ENCODE peak calls at places on chromosomes 16 and 17, in seven cellular contexts. One of them, this sample, is unnamed.

GRCh38 chr16:22109258-22109898 is 17.0 kb downstream of the VWA3A start:
- DNase-seq in GM12891: no peak
- DNase-seq in prostate gland: no peak
- DNase-seq in endothelial cell of umbilical vein: no peak
- DNase-seq in transverse colon: no peak
- DNase-seq in K562: no peak
- DNase-seq in stomach: no peak
- DNase-seq in this sample: no peak

GRCh38 chr17:72192409-72193192 is 71.8 kb downstream of the SOX9 start:
- DNase-seq in K562: no peak
- DNase-seq in GM12891: no peak
- DNase-seq in transverse colon: no peak
- DNase-seq in endothelial cell of umbilical vein: no peak
- DNase-seq in prostate gland: no peak
- DNase-seq in stomach: no peak
- DNase-seq in this sample: no peak

GRCh38 chr17:58840820-58841612 is 85.4 kb downstream of the PPM1E start:
- DNase-seq in transverse colon: no peak
- DNase-seq in endothelial cell of umbilical vein: peak; percentile 30
- DNase-seq in stomach: no peak
- DNase-seq in prostate gland: peak; percentile 13
- DNase-seq in GM12891: no peak
- DNase-seq in K562: no peak
- DNase-seq in this sample: no peak

GRCh38 chr17:80294210-80294609 is 33.6 kb downstream of the RNF213 start:
- DNase-seq in K562: no peak
- DNase-seq in transverse colon: peak; percentile 20
- DNase-seq in prostate gland: no peak
- DNase-seq in endothelial cell of umbilical vein: no peak
- DNase-seq in stomach: no peak
- DNase-seq in GM12891: no peak
- DNase-seq in this sample: no peak

GRCh38 chr17:37131670-37132620 is 183.2 kb downstream of the AATF start:
- DNase-seq in GM12891: no peak
- DNase-seq in transverse colon: peak; percentile 22
- DNase-seq in stomach: no peak
- DNase-seq in K562: no peak
- DNase-seq in endothelial cell of umbilical vein: no peak
- DNase-seq in prostate gland: peak; percentile 14
- DNase-seq in this sample: no peak

GRCh38 chr16:6218855-6219254 is 1113.8 kb upstream of the RBFOX1 start:
- DNase-seq in stomach: no peak
- DNase-seq in prostate gland: no peak
- DNase-seq in GM12891: no peak
- DNase-seq in transverse colon: peak; percentile 22
- DNase-seq in K562: no peak
- DNase-seq in endothelial cell of umbilical vein: no peak
- DNase-seq in this sample: no peak

GRCh38 chr16:58099097-58099955 is 29.9 kb downstream of the CFAP20 start:
- DNase-seq in prostate gland: no peak
- DNase-seq in transverse colon: no peak
- DNase-seq in GM12891: no peak
- DNase-seq in K562: no peak
- DNase-seq in endothelial cell of umbilical vein: no peak
- DNase-seq in stomach: no peak
- DNase-seq in this sample: no peak

GRCh38 chr16:89314357-89314756 is 96.9 kb downstream of the ZNF778 start:
- DNase-seq in endothelial cell of umbilical vein: no peak
- DNase-seq in prostate gland: no peak
- DNase-seq in K562: no peak
- DNase-seq in stomach: no peak
- DNase-seq in transverse colon: no peak
- DNase-seq in GM12891: no peak
- DNase-seq in this sample: no peak

GRCh38 chr16:54585094-54585493 is 298.5 kb upstream of the IRX3 start:
- DNase-seq in prostate gland: no peak
- DNase-seq in stomach: no peak
- DNase-seq in K562: no peak
- DNase-seq in transverse colon: no peak
- DNase-seq in endothelial cell of umbilical vein: no peak
- DNase-seq in GM12891: no peak
- DNase-seq in this sample: no peak

GRCh38 chr17:42202159-42202558 is 7.9 kb upstream of the GHDC start:
- DNase-seq in endothelial cell of umbilical vein: no peak
- DNase-seq in K562: no peak
- DNase-seq in stomach: no peak
- DNase-seq in GM12891: no peak
- DNase-seq in prostate gland: no peak
- DNase-seq in transverse colon: no peak
- DNase-seq in this sample: no peak

GRCh38 chr17:42200702-42201101 is 6.4 kb upstream of the GHDC start:
- DNase-seq in K562: no peak
- DNase-seq in transverse colon: peak; percentile 39
- DNase-seq in GM12891: no peak
- DNase-seq in stomach: peak; percentile 73
- DNase-seq in endothelial cell of umbilical vein: no peak
- DNase-seq in prostate gland: no peak
- DNase-seq in this sample: no peak

GRCh38 chr17:42203354-42203753 is 9.1 kb upstream of the GHDC start:
- DNase-seq in endothelial cell of umbilical vein: no peak
- DNase-seq in GM12891: no peak
- DNase-seq in stomach: no peak
- DNase-seq in K562: no peak
- DNase-seq in transverse colon: no peak
- DNase-seq in prostate gland: no peak
- DNase-seq in this sample: no peak

GRCh38 chr17:42201155-42201772 is 7.0 kb upstream of the GHDC start:
- DNase-seq in prostate gland: no peak
- DNase-seq in GM12891: no peak
- DNase-seq in K562: no peak
- DNase-seq in transverse colon: no peak
- DNase-seq in endothelial cell of umbilical vein: no peak
- DNase-seq in stomach: no peak
- DNase-seq in this sample: no peak

DNA sequence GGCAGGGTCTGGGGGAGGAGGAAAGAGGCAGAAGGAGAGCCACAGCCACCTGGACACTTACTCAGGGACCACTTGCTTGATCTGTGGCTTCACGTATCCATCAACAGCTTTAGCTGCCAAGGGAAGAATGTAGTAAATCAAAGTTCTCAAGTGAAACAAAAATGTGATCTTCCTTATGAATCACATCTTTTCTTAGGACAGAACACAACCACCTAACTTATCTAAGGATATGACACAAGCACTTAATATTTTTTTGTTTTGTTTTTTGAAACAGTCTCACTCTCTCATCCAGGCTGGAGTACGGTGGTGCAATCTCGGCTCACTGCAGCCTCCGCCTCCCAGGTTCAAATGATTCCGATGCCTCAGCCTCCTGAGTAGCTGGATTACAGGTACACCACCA is 8.4 kb upstream of the GHDC start:
- DNase-seq in stomach: no peak
- DNase-seq in endothelial cell of umbilical vein: no peak
- DNase-seq in prostate gland: no peak
- DNase-seq in transverse colon: no peak
- DNase-seq in GM12891: no peak
- DNase-seq in K562: no peak
- DNase-seq in this sample: no peak
- TF ChIP-seq POLR2A in stomach: no peak
- TF ChIP-seq POLR2A in endothelial cell of umbilical vein: no peak
- TF ChIP-seq POLR2A in prostate gland: no peak
- TF ChIP-seq POLR2A in transverse colon: no peak
- TF ChIP-seq POLR2A in GM12891: no peak
- TF ChIP-seq POLR2A in K562: no peak
- TF ChIP-seq POLR2A in this sample: no peak

DNA sequence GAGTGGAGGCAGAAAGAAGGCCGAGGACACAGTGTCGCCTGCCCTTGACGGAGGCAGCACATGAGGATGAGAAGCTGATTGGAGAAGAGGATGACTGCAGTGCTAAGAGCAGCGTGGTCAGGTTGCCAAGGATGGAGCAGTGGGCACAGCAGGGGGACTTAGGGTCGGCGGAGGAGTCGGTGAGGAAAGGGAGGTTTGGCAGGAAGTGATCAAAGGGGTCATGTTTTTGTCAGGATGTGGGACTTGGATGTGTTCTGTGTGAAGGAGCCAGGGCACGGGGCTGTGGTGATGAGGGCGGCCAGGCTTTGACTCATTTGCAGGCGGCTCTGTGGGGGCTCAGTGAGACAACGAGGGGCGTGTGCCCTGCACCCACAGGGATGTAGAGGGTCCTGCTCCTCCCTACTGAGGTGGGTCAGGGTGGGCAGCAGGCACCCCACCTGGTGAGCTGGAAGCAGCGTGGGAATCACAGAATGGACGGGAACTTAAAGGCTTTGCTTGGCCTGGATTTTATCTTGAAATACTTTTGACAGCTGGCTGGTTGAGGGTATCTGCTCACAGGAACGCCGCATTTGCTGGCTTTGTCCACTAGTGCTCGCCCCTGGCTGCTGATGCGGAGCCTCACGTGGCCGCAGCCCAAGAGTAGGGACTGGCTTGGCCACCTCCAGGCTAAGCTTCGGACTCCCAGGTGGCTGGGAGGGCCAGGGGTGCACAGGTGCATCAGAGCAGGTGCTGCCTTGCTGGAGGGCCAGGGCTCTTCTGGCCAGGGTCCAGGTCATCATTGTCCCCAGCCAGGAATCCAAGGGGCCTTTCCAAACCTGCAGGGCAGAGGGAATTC is 6.0 kb downstream of the MPG start:
- DNase-seq in stomach: no peak
- DNase-seq in K562: no peak
- DNase-seq in transverse colon: no peak
- DNase-seq in GM12891: no peak
- DNase-seq in prostate gland: no peak
- DNase-seq in endothelial cell of umbilical vein: peak; percentile 64
- DNase-seq in this sample: no peak
- TF ChIP-seq POLR2AphosphoS5 in stomach: no peak
- TF ChIP-seq POLR2AphosphoS5 in K562: no peak
- TF ChIP-seq POLR2AphosphoS5 in transverse colon: no peak
- TF ChIP-seq POLR2AphosphoS5 in GM12891: peak; percentile 42
- TF ChIP-seq POLR2AphosphoS5 in prostate gland: no peak
- TF ChIP-seq POLR2AphosphoS5 in endothelial cell of umbilical vein: peak; percentile 86
- TF ChIP-seq POLR2AphosphoS5 in this sample: no peak

GRCh38 chr17:335691-336090 is 16.9 kb downstream of the RPH3AL start:
- DNase-seq in stomach: no peak
- DNase-seq in K562: no peak
- DNase-seq in endothelial cell of umbilical vein: no peak
- DNase-seq in GM12891: no peak
- DNase-seq in prostate gland: no peak
- DNase-seq in transverse colon: no peak
- DNase-seq in this sample: no peak

GRCh38 chr17:332023-332422 is 20.6 kb downstream of the RPH3AL start:
- DNase-seq in prostate gland: no peak
- DNase-seq in GM12891: no peak
- DNase-seq in endothelial cell of umbilical vein: no peak
- DNase-seq in transverse colon: no peak
- DNase-seq in K562: no peak
- DNase-seq in stomach: no peak
- DNase-seq in this sample: no peak

GRCh38 chr17:332558-333322 is 19.9 kb downstream of the RPH3AL start:
- DNase-seq in transverse colon: no peak
- DNase-seq in stomach: no peak
- DNase-seq in K562: no peak
- DNase-seq in prostate gland: no peak
- DNase-seq in GM12891: no peak
- DNase-seq in endothelial cell of umbilical vein: no peak
- DNase-seq in this sample: peak; percentile 36

GRCh38 chr17:334974-335481 is 17.6 kb downstream of the RPH3AL start:
- DNase-seq in GM12891: no peak
- DNase-seq in endothelial cell of umbilical vein: no peak
- DNase-seq in prostate gland: no peak
- DNase-seq in transverse colon: no peak
- DNase-seq in stomach: no peak
- DNase-seq in K562: no peak
- DNase-seq in this sample: no peak

DNA sequence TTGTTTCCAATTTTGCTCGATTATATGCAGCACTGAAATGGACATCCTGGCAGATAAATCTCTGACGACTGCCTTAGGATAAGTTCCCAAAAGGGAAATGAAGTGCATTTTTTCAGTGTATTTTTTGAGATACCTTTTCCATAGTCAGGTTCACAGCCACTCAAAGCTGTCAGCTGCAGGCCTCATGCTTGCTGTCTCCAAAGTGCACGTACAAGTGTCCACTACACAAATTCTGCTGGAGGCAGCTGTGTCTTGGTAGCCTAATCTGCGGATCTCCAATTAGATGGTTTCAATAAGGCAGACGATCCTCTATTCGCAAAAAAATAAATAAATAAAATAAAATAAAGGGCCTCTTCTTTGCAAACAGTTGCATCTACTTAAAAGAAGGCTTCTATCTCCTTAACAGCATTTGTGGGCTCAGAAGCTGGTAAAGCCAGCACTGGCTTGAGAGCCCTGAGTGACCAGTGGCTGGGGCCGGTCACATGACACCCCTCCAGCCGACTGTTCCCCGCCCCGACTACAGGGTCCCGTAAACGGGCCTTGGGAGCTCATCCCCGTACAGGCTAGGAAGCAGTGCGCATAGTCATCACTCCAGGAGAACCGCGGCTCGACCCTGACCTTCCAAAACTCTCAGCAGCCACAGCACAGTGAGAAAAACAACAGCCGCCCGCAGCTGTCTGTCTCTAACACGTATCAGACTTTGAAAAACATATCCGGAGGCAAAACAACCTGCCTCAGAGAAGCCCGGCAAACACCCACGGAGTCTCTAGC is 18.8 kb downstream of the RPH3AL start:
- DNase-seq in transverse colon: peak; percentile 67
- DNase-seq in endothelial cell of umbilical vein: peak; percentile 82
- DNase-seq in GM12891: no peak
- DNase-seq in stomach: peak; percentile 60
- DNase-seq in K562: peak; percentile 45
- DNase-seq in prostate gland: no peak
- DNase-seq in this sample: no peak
- TF ChIP-seq POLR2A in transverse colon: peak; percentile 35
- TF ChIP-seq POLR2A in endothelial cell of umbilical vein: no peak
- TF ChIP-seq POLR2A in GM12891: no peak
- TF ChIP-seq POLR2A in stomach: no peak
- TF ChIP-seq POLR2A in K562: no peak
- TF ChIP-seq POLR2A in prostate gland: no peak
- TF ChIP-seq POLR2A in this sample: no peak

DNA sequence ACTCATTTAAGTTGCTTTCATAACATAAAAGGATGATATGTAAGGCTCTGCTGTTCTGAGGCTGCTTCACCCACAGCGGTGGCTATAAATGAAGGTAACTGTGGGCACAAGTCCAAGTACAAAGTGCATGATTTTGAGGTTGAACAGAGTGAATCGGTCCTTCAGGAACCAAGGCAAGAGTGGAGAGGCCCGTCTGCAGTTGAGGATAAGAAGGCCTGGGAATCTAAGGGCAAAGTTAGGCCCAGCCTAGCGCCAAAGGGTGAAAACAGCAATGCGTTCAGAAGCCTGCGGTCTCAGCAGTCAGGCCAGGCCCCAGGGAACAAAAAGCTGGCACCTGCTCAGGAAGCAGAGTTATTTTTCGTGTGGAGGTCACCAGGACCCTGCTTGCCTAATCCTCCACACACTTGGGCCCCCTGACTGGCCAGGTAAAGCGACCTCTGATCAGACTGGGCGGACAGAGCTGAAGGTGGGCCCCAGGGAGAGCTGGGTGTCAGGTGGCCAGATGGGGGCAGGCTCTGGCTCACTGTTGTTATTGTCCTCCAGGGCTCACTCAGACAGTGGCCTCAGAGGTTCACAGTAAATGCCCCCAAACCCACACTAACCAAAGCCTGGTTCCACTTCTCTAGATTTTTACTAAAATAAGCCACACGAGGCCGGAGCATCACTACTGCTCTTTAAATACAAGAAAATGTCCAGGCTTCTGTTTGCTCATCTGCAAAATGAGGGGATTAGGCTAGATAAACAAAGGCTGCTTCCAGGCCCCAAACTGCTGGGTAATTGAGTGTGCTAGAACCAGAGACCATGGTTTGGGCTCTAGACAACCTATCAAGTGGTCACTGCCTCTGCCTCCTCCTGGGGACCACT is 46.4 kb downstream of the TEX2 start:
- DNase-seq in stomach: peak; percentile 53
- DNase-seq in endothelial cell of umbilical vein: peak; percentile 75
- DNase-seq in K562: peak; percentile 66
- DNase-seq in prostate gland: no peak
- DNase-seq in transverse colon: peak; percentile 49
- DNase-seq in GM12891: no peak
- DNase-seq in this sample: no peak
- TF ChIP-seq POLR2AphosphoS5 in stomach: no peak
- TF ChIP-seq POLR2AphosphoS5 in endothelial cell of umbilical vein: no peak
- TF ChIP-seq POLR2AphosphoS5 in K562: peak; percentile 41
- TF ChIP-seq POLR2AphosphoS5 in prostate gland: no peak
- TF ChIP-seq POLR2AphosphoS5 in transverse colon: no peak
- TF ChIP-seq POLR2AphosphoS5 in GM12891: no peak
- TF ChIP-seq POLR2AphosphoS5 in this sample: no peak